ENCODE peak calls at places on chromosome 18, in five cellular contexts. O, A, H, W and E are unnamed samples.

GRCh38 chr18:57243624-57244179 is 96.8 kb downstream of the BOD1L2 start:
- DNase-seq in O (no peak), H (no peak), W (no peak), A (no peak), E (no peak)

GRCh38 chr18:45316127-45316526 is 299.1 kb upstream of the SLC14A2 start:
- DNase-seq in A (no peak), W (no peak), H (no peak), O (peak; percentile 70), E (no peak)

GRCh38 chr18:74896390-74896991 is 298.8 kb downstream of the ZNF407 start:
- DNase-seq in A (peak; percentile 34), H (no peak), W (no peak), O (peak; percentile 75), E (no peak)

GRCh38 chr18:75582406-75582821 is 154.9 kb upstream of the SMIM21 start:
- DNase-seq in W (peak; percentile 1), A (no peak), H (no peak), O (no peak), E (peak; percentile 25)

GRCh38 chr18:39721712-39722111 is 2156.1 kb upstream of the CELF4 start:
- DNase-seq in O (no peak), W (no peak), H (no peak), A (no peak), E (no peak)

GRCh38 chr18:77161954-77162353 is 29.4 kb upstream of the MBP start:
- DNase-seq in O (no peak), W (no peak), H (no peak), A (no peak), E (no peak)

GRCh38 chr18:43751203-43751602 is 473.9 kb upstream of the SYT4 start:
- DNase-seq in H (no peak), O (no peak), A (no peak), W (peak; percentile 17), E (no peak)

GRCh38 chr18:8890957-8891464 is 185.7 kb downstream of the MTCL1 start:
- DNase-seq in A (no peak), O (peak; percentile 99), W (peak; percentile 99), H (no peak), E (peak; percentile 71)

GRCh38 chr18:23136326-23137092 is 1.2 kb downstream of the CABLES1 start:
- DNase-seq in O (peak; percentile 46), H (no peak), A (no peak), W (peak; percentile 48), E (peak; percentile 31)

GRCh38 chr18:76499021-76499420 is 4.0 kb upstream of the ZNF516 start:
- DNase-seq in W (no peak), O (no peak), A (no peak), H (no peak), E (no peak)

GRCh38 chr18:69757733-69758132 is 189.9 kb downstream of the CD226 start:
- DNase-seq in H (no peak), O (peak; percentile 67), W (no peak), A (no peak), E (peak; percentile 5)

GRCh38 chr18:79552696-79553095 is 126.9 kb upstream of the CTDP1 start:
- DNase-seq in O (no peak), W (no peak), H (no peak), A (no peak), E (no peak)

GRCh38 chr18:48700222-48700845 is 161.5 kb downstream of the CTIF start:
- DNase-seq in W (no peak), A (no peak), H (no peak), O (no peak), E (no peak)

GRCh38 chr18:48803951-48804855 is 146.6 kb downstream of the SMAD7 start:
- DNase-seq in A (no peak), H (no peak), W (no peak), O (no peak), E (no peak)

GRCh38 chr18:29096380-29096779 is 919.5 kb upstream of the CDH2 start:
- DNase-seq in A (no peak), O (no peak), W (no peak), H (no peak), E (no peak)

GRCh38 chr18:75322206-75322605 is 105.3 kb downstream of the SMIM21 start:
- DNase-seq in O (no peak), H (no peak), A (no peak), W (no peak), E (no peak)

GRCh38 chr18:9337875-9338274 is 3.3 kb downstream of the TWSG1 start:
- DNase-seq in W (peak; percentile 46), A (no peak), O (no peak), H (no peak), E (no peak)

GRCh38 chr18:74990563-74991081 is 218.3 kb downstream of the PTGR3 start:
- DNase-seq in A (peak; percentile 3), H (no peak), O (no peak), W (no peak), E (no peak)